ENCODE peak calls at places on chromosome 16, in four cellular contexts. One of them, this sample, is unnamed.

GRCh38 chr16:54647216-54647615 is 283.4 kb upstream of the IRX5 start:
- DNase-seq in Jurkat, Clone E6-1: no peak
- DNase-seq in neural crest cell: no peak
- DNase-seq in head of caudate nucleus: no peak
- DNase-seq in this sample: no peak

GRCh38 chr16:10619271-10619849 is 39.0 kb upstream of the EMP2 start:
- DNase-seq in neural crest cell: no peak
- DNase-seq in head of caudate nucleus: peak
- DNase-seq in Jurkat, Clone E6-1: no peak
- DNase-seq in this sample: no peak

GRCh38 chr16:61419771-61420170 is 616.5 kb downstream of the CDH8 start:
- DNase-seq in head of caudate nucleus: no peak
- DNase-seq in neural crest cell: no peak
- DNase-seq in Jurkat, Clone E6-1: no peak
- DNase-seq in this sample: no peak

GRCh38 chr16:67206838-67207115 is 7.8 kb downstream of the ELMO3 start:
- DNase-seq in neural crest cell: no peak
- DNase-seq in Jurkat, Clone E6-1: no peak
- DNase-seq in head of caudate nucleus: no peak
- DNase-seq in this sample: no peak

GRCh38 chr16:76278086-76278485 is 885 bp downstream of the CNTNAP4 start:
- DNase-seq in head of caudate nucleus: peak
- DNase-seq in Jurkat, Clone E6-1: no peak
- DNase-seq in neural crest cell: no peak
- DNase-seq in this sample: no peak

GRCh38 chr16:23428351-23428750 is 24.6 kb downstream of the COG7 start:
- DNase-seq in neural crest cell: no peak
- DNase-seq in Jurkat, Clone E6-1: no peak
- DNase-seq in head of caudate nucleus: no peak
- DNase-seq in this sample: no peak

GRCh38 chr16:83715217-83715920 is 92.4 kb upstream of the HSBP1 start:
- DNase-seq in neural crest cell: no peak
- DNase-seq in Jurkat, Clone E6-1: no peak
- DNase-seq in head of caudate nucleus: no peak
- DNase-seq in this sample: no peak

GRCh38 chr16:51540259-51540658 is 389.2 kb upstream of the SALL1 start:
- DNase-seq in head of caudate nucleus: no peak
- DNase-seq in neural crest cell: no peak
- DNase-seq in Jurkat, Clone E6-1: no peak
- DNase-seq in this sample: peak

GRCh38 chr16:47732806-47733150 is 271.6 kb downstream of the PHKB start:
- DNase-seq in neural crest cell: no peak
- DNase-seq in head of caudate nucleus: no peak
- DNase-seq in Jurkat, Clone E6-1: no peak
- DNase-seq in this sample: peak

GRCh38 chr16:27228621-27229501 is 25.5 kb downstream of the KDM8 start:
- DNase-seq in neural crest cell: no peak
- DNase-seq in Jurkat, Clone E6-1: no peak
- DNase-seq in head of caudate nucleus: no peak
- DNase-seq in this sample: no peak

GRCh38 chr16:57416084-57416483 is 11.5 kb downstream of the CCL17 start:
- DNase-seq in head of caudate nucleus: no peak
- DNase-seq in neural crest cell: no peak
- DNase-seq in Jurkat, Clone E6-1: no peak
- DNase-seq in this sample: no peak

GRCh38 chr16:24572069-24572468 is 32.7 kb downstream of the RBBP6 start:
- DNase-seq in neural crest cell: no peak
- DNase-seq in Jurkat, Clone E6-1: no peak
- DNase-seq in head of caudate nucleus: no peak
- DNase-seq in this sample: no peak

GRCh38 chr16:67883146-67883871 is 1.4 kb upstream of the NRN1L start:
- DNase-seq in neural crest cell: no peak
- DNase-seq in head of caudate nucleus: no peak
- DNase-seq in Jurkat, Clone E6-1: no peak
- DNase-seq in this sample: no peak

GRCh38 chr16:28280881-28281836 is 11.2 kb upstream of the SBK1 start:
- DNase-seq in Jurkat, Clone E6-1: no peak
- DNase-seq in head of caudate nucleus: peak
- DNase-seq in neural crest cell: no peak
- DNase-seq in this sample: no peak

GRCh38 chr16:48252013-48252412 is 4.7 kb upstream of the ABCC11 start:
- DNase-seq in head of caudate nucleus: no peak
- DNase-seq in Jurkat, Clone E6-1: no peak
- DNase-seq in neural crest cell: no peak
- DNase-seq in this sample: no peak

GRCh38 chr16:17335826-17336492 is 134.8 kb downstream of the XYLT1 start:
- DNase-seq in Jurkat, Clone E6-1: no peak
- DNase-seq in head of caudate nucleus: peak
- DNase-seq in neural crest cell: no peak
- DNase-seq in this sample: peak

GRCh38 chr16:53817117-53817516 is 113.2 kb downstream of the FTO start:
- DNase-seq in head of caudate nucleus: no peak
- DNase-seq in neural crest cell: no peak
- DNase-seq in Jurkat, Clone E6-1: no peak
- DNase-seq in this sample: peak

GRCh38 chr16:12988071-12988470 is 86.7 kb downstream of the SHISA9 start:
- DNase-seq in Jurkat, Clone E6-1: no peak
- DNase-seq in neural crest cell: no peak
- DNase-seq in head of caudate nucleus: no peak
- DNase-seq in this sample: no peak

GRCh38 chr16:85593503-85594195 is 19.5 kb upstream of the GSE1 start:
- DNase-seq in head of caudate nucleus: no peak
- DNase-seq in Jurkat, Clone E6-1: no peak
- DNase-seq in neural crest cell: no peak
- DNase-seq in this sample: no peak

GRCh38 chr16:4937782-4938682 is 1.1 kb upstream of the PPL start:
- DNase-seq in head of caudate nucleus: no peak
- DNase-seq in neural crest cell: no peak
- DNase-seq in Jurkat, Clone E6-1: no peak
- DNase-seq in this sample: no peak

GRCh38 chr16:379961-380836 is 1.6 kb downstream of the PGAP6 start:
- DNase-seq in neural crest cell: no peak
- DNase-seq in head of caudate nucleus: no peak
- DNase-seq in Jurkat, Clone E6-1: peak
- DNase-seq in this sample: no peak

GRCh38 chr16:75559564-75560372 is 3.7 kb upstream of the TMEM231 start:
- DNase-seq in neural crest cell: no peak
- DNase-seq in Jurkat, Clone E6-1: no peak
- DNase-seq in head of caudate nucleus: no peak
- DNase-seq in this sample: peak

This sample was measured in IMR-90.